ENCODE peak calls at places on chromosomes 13 and 19, in eight cellular contexts. C, X, K, F, T, Y, D and U are unnamed samples. For H3K9me3, the result is how much of the 10 kb centered on the place peaks cover.

GRCh38 chr13:20525144-20525600 is 485 bp downstream of the CRYL1 start:
- DNase-seq in C (peak), X (peak), K (peak), F (peak), T (peak), Y (peak), D (peak), U (peak)

GRCh38 chr19:39765091-39766076 is 13.3 kb upstream of the LEUTX start:
- DNase-seq in C (peak), X (no peak), K (peak), F (peak), T (peak), Y (no peak), D (peak), U (no peak)

GRCh38 chr13:112103260-112103843 is 36.4 kb downstream of the SOX1 start:
- DNase-seq in C (no peak), X (no peak), K (no peak), F (no peak), T (no peak), Y (peak), D (no peak), U (no peak)

GRCh38 chr13:20901668-20902437 is 693 bp downstream of the XPO4 start:
- DNase-seq in C (peak), X (no peak), K (peak), F (no peak), T (peak), Y (no peak), D (no peak), U (peak)

GRCh38 chr19:5086725-5087439 is 118.0 kb downstream of the KDM4B start:
- DNase-seq in C (no peak), X (no peak), K (no peak), F (no peak), T (no peak), Y (no peak), D (peak), U (no peak)

GRCh38 chr19:55210120-55210493 is 806 bp upstream of the PTPRH start:
- DNase-seq in C (peak), X (no peak), K (peak), F (no peak), T (no peak), Y (no peak), D (no peak), U (no peak)

GRCh38 chr13:114257014-114257413 is 22.3 kb downstream of the CDC16 start:
- DNase-seq in C (no peak), X (no peak), K (no peak), F (no peak), T (no peak), Y (no peak), D (no peak), U (no peak)

GRCh38 chr13:68369739-68370138 is 1139.6 kb upstream of the PCDH9 start:
- DNase-seq in C (peak), X (no peak), K (no peak), F (no peak), T (no peak), Y (no peak), D (no peak), U (no peak)

GRCh38 chr13:24096659-24097058 is 63.9 kb upstream of the SPATA13 start:
- DNase-seq in C (no peak), X (no peak), K (no peak), F (no peak), T (no peak), Y (no peak), D (no peak), U (no peak)

GRCh38 chr13:106599875-106600797 is 32.2 kb upstream of the ARGLU1 start:
- DNase-seq in C (no peak), X (no peak), K (no peak), F (peak), T (peak), Y (no peak), D (no peak), U (no peak)

GRCh38 chr13:48976677-48977625 is 1.2 kb downstream of the FNDC3A start:
- DNase-seq in C (peak), X (no peak), K (no peak), F (peak), T (peak), Y (no peak), D (no peak), U (no peak)

GRCh38 chr13:34640931-34641330 is 301.1 kb upstream of the NBEA start:
- DNase-seq in C (no peak), X (no peak), K (no peak), F (no peak), T (no peak), Y (no peak), D (no peak), U (no peak)

GRCh38 chr13:49300716-49301589 is 53.2 kb downstream of the CDADC1 start:
- DNase-seq in C (peak), X (no peak), K (peak), F (peak), T (peak), Y (peak), D (peak), U (peak)

GRCh38 chr13:102236830-102237621 is 164.8 kb downstream of the FGF14 start:
- DNase-seq in C (no peak), X (no peak), K (no peak), F (no peak), T (no peak), Y (no peak), D (no peak), U (no peak)

GRCh38 chr19:19591133-19591825 is 27.2 kb downstream of the PBX4 start:
- DNase-seq in C (peak), X (no peak), K (peak), F (peak), T (peak), Y (no peak), D (no peak), U (no peak)

GRCh38 chr13:113846639-113847318 is 17.1 kb downstream of the GAS6 start:
- DNase-seq in C (no peak), X (peak), K (no peak), F (no peak), T (peak), Y (no peak), D (peak), U (peak)

GRCh38 chr19:4705413-4706131 is 18.1 kb downstream of the DPP9 start:
- DNase-seq in C (peak), X (no peak), K (no peak), F (no peak), T (no peak), Y (no peak), D (peak), U (no peak)

GRCh38 chr13:35309711-35310110 is 166.8 kb downstream of the MAB21L1 start:
- DNase-seq in C (no peak), X (no peak), K (no peak), F (no peak), T (no peak), Y (no peak), D (no peak), U (no peak)

GRCh38 chr19:47631681-47632446 is 22.9 kb downstream of the BICRA start:
- DNase-seq in C (no peak), X (peak), K (no peak), F (no peak), T (no peak), Y (no peak), D (no peak), U (no peak)

GRCh38 chr13:33218426-33218825 is 67.1 kb downstream of the STARD13 start:
- DNase-seq in C (no peak), X (no peak), K (no peak), F (no peak), T (no peak), Y (no peak), D (no peak), U (no peak)

GRCh38 chr19:7450243-7451223 is 38.3 kb downstream of the PEX11G start:
- DNase-seq in C (peak), X (no peak), K (no peak), F (no peak), T (peak), Y (no peak), D (no peak), U (no peak)

GRCh38 chr19:48194041-48194871 is 23.8 kb downstream of the ZSWIM9 start:
- DNase-seq in C (peak), X (peak), K (no peak), F (no peak), T (peak), Y (no peak), D (no peak), U (no peak)

GRCh38 chr13:102197193-102197592 is 204.7 kb downstream of the FGF14 start:
- DNase-seq in C (peak), X (no peak), K (no peak), F (no peak), T (no peak), Y (no peak), D (no peak), U (no peak)

GRCh38 chr13:30119476-30119875 is 187.9 kb downstream of the KATNAL1 start:
- DNase-seq in C (no peak), X (no peak), K (no peak), F (no peak), T (peak), Y (no peak), D (no peak), U (no peak)

GRCh38 chr19:902446-903226 is 9.4 kb downstream of the RNU6-9 start:
- DNase-seq in C (no peak), X (no peak), K (peak), F (no peak), T (no peak), Y (no peak), D (no peak), U (no peak)

GRCh38 chr13:49791753-49792549 is 531 bp downstream of the KPNA3 start:
- DNase-seq in C (no peak), X (peak), K (peak), F (peak), T (peak), Y (peak), D (peak), U (no peak)

GRCh38 chr13:95710313-95710712 is 33.4 kb downstream of the DNAJC3 start:
- DNase-seq in C (no peak), X (no peak), K (no peak), F (no peak), T (no peak), Y (no peak), D (no peak), U (no peak)

GRCh38 chr13:96297360-96297759 is 207.5 kb downstream of the HS6ST3 start:
- DNase-seq in C (no peak), X (no peak), K (no peak), F (no peak), T (no peak), Y (no peak), D (no peak), U (no peak)

GRCh38 chr13:104006625-104007061 is 940.4 kb upstream of the SLC10A2 start:
- DNase-seq in C (no peak), X (no peak), K (no peak), F (no peak), T (no peak), Y (no peak), D (no peak), U (no peak)

GRCh38 chr19:9531933-9532332 is 6.5 kb downstream of the ZNF426 start:
- DNase-seq in C (peak), X (no peak), K (no peak), F (no peak), T (no peak), Y (no peak), D (no peak), U (no peak)

GRCh38 chr19:9538183-9539058 is at the start of gene ZNF426:
- DNase-seq in C (peak), X (peak), K (peak), F (peak), T (peak), Y (peak), D (peak), U (peak)

DNA sequence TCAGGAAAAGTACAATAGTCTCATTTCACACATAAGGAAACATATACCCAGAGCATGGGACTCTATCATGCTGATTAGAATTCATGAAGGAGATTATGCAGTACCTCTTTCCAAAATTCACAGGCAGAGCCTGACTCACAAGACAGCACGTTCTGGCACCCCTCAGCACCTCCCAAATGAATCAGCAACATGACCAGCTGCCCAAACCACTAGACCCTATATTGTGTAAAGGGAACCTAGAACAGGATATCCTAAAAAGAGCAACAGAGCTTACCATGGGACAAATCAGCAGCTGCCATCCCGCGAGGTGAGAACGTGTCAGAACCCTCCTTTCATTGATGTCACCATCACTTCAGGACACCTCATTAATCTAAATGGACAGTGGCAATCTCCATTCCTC is 2.5 kb downstream of the ZNF426 start:
- DNase-seq in C (no peak), X (no peak), K (no peak), F (no peak), T (no peak), Y (no peak), D (no peak), U (no peak)
- H3K9me3 ChIP-seq in C (under half), X (under half), K (under half), F (under half), T (half or more), Y (under half), D (under half), U (under half)

GRCh38 chr19:52065399-52065798 is 16.8 kb upstream of the ZNF432 start:
- DNase-seq in C (no peak), X (no peak), K (no peak), F (no peak), T (no peak), Y (no peak), D (no peak), U (no peak)
- H3K9me3 ChIP-seq in C (half or more), X (under half), K (half or more), F (under half), T (half or more), Y (under half), D (under half), U (half or more)

GRCh38 chr19:12526542-12526941 is 24.7 kb downstream of the ZNF564 start:
- DNase-seq in C (no peak), X (no peak), K (no peak), F (no peak), T (no peak), Y (no peak), D (no peak), U (no peak)

GRCh38 chr19:12521996-12522395 is 29.3 kb downstream of the ZNF564 start:
- DNase-seq in C (peak), X (no peak), K (no peak), F (no peak), T (no peak), Y (no peak), D (no peak), U (no peak)

GRCh38 chr19:12527034-12527836 is 24.0 kb downstream of the ZNF564 start:
- DNase-seq in C (no peak), X (no peak), K (no peak), F (no peak), T (peak), Y (no peak), D (no peak), U (no peak)
- H3K9me3 ChIP-seq in C (half or more), X (under half), K (half or more), F (under half), T (half or more), Y (half or more), D (under half), U (half or more)

DNA sequence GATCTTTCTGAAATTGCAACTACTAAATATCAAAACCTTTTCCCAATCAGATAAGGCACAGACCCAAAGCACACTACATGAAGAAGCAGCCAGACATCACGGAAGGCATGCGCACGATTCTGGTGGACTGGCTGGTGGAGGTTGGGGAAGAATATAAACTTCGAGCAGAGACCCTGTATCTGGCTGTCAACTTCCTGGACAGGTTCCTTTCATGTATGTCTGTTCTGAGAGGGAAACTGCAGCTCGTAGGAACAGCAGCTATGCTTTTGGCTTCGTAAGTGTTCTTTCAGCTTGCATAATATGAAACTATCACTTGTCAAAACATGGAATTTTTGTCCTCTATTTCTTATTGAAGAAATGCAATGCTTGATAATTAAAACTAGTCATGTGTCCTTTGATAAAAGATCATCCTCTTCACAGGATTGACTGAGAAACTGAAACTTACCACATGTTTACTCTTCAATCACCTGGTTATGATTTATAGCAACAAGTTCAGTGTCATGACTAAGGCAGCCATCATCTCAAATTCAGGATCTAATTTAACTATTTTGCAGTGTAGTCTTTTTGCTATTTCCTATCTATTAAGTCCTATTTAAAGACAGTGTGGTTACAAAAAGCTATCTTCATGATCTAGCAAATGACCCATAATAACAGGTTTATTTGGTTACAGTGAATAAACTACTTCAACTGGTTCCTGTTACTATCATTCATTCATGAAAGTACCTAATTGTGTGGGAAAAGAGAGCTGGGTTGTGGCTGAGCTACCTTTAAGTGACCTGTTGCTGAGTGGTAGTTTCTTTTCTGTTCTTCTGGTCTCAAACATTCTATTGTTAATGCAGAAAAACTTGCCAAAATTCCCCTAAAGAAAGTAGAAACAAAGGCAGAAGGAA is 6.5 kb downstream of the CCNA1 start:
- DNase-seq in C (no peak), X (no peak), K (no peak), F (no peak), T (no peak), Y (no peak), D (no peak), U (no peak)
- H3K9me3 ChIP-seq in C (under half), X (under half), K (under half), F (under half), T (under half), Y (under half), D (under half), U (under half)

DNA sequence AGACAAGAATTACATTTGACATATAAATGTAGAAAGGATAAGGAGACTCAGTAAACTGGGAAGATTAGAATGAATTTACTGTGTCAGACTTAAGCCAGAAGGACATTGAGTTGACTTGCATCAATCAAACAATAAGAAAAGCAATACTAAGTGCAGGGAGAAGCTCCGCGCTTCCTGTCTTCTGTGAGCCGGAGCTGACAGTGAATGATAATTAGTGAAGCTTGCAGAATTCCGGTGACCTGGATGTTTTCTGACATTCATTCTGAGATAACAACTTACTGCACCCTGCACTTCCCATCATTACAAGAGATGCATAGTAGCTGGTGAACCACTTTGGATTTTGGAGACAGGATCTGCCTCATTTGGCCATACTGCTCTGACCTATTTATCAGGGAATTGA is 469.2 kb upstream of the PCDH20 start:
- DNase-seq in C (no peak), X (no peak), K (no peak), F (no peak), T (no peak), Y (no peak), D (no peak), U (no peak)
- H3K9me3 ChIP-seq in C (under half), X (under half), K (under half), F (under half), T (under half), Y (under half), D (under half), U (under half)